ENCODE peak calls at places on chromosomes 11 and 22, in four cellular contexts. A, K, O and I are unnamed samples.

GRCh38 chr11:67482275-67482735 is 521 bp upstream of the AIP start:
- DNase-seq in O (no peak), K (no peak), A (no peak), I (no peak)

GRCh38 chr11:68314886-68315580 is 2.6 kb downstream of the LRP5 start:
- DNase-seq in O (no peak), A (peak), K (no peak), I (peak)

GRCh38 chr11:409600-410471 is 5.0 kb downstream of the SIGIRR start:
- DNase-seq in K (no peak), A (peak), O (no peak), I (peak)

GRCh38 chr11:62980133-62980760 is 4.5 kb downstream of the SLC22A6 start:
- DNase-seq in A (no peak), O (no peak), K (no peak), I (no peak)

GRCh38 chr22:45221201-45221600 is 19.5 kb downstream of the KIAA0930 start:
- DNase-seq in O (no peak), K (no peak), A (no peak), I (no peak)

GRCh38 chr22:19962909-19963806 is 21.5 kb upstream of the TXNRD2 start:
- DNase-seq in K (no peak), A (no peak), O (no peak), I (peak)

GRCh38 chr22:36087784-36088183 is 59.2 kb upstream of the RBFOX2 start:
- DNase-seq in O (no peak), A (no peak), K (no peak), I (no peak)

GRCh38 chr11:72226701-72227100 is 2.1 kb downstream of the INPPL1 start:
- DNase-seq in A (no peak), O (no peak), K (no peak), I (no peak)

GRCh38 chr11:106695506-106695905 is 322.8 kb downstream of the GUCY1A2 start:
- DNase-seq in O (no peak), A (no peak), K (no peak), I (no peak)

GRCh38 chr22:37630839-37631435 is 8.5 kb upstream of the SH3BP1 start:
- DNase-seq in K (no peak), A (no peak), O (no peak), I (peak)

GRCh38 chr11:131692151-131692550 is 321.7 kb downstream of the NTM start:
- DNase-seq in O (no peak), K (no peak), A (no peak), I (no peak)

GRCh38 chr11:79439893-79440450 is 858 bp downstream of the TENM4 start:
- DNase-seq in A (no peak), O (no peak), K (no peak), I (no peak)

GRCh38 chr22:22802346-22802970 is 85.2 kb upstream of the IGLL5 start:
- DNase-seq in A (no peak), O (peak), K (peak), I (no peak)

GRCh38 chr11:1436468-1437030 is 46.8 kb downstream of the BRSK2 start:
- DNase-seq in K (no peak), O (no peak), A (no peak), I (no peak)

GRCh38 chr11:6681949-6682348 is 1.2 kb downstream of the MRPL17 start:
- DNase-seq in K (no peak), O (no peak), A (no peak), I (no peak)

GRCh38 chr11:7524831-7525230 is 11.0 kb downstream of the PPFIBP2 start:
- DNase-seq in A (no peak), O (no peak), K (no peak), I (no peak)

GRCh38 chr11:116958246-116958645 is 120.8 kb upstream of the APOA1 start:
- DNase-seq in K (no peak), A (no peak), O (no peak), I (no peak)

GRCh38 chr11:72113170-72113808 is 794 bp upstream of the ANAPC15 start:
- DNase-seq in A (no peak), O (no peak), K (no peak), I (no peak)

GRCh38 chr11:132999519-132999918 is 532.8 kb downstream of the OPCML start:
- DNase-seq in K (no peak), A (no peak), O (no peak), I (no peak)

GRCh38 chr11:4185561-4185960 is 91.0 kb downstream of the RRM1 start:
- DNase-seq in O (no peak), A (no peak), K (no peak), I (no peak)

GRCh38 chr22:27195104-27195503 is 537.7 kb downstream of the MIAT start:
- DNase-seq in O (no peak), K (no peak), A (no peak), I (no peak)

GRCh38 chr11:62954478-62954877 is 30.3 kb downstream of the SLC22A6 start:
- DNase-seq in O (no peak), A (no peak), K (no peak), I (no peak)

GRCh38 chr11:64067257-64067993 is 31.7 kb downstream of the FLRT1 start:
- DNase-seq in A (no peak), K (no peak), O (no peak), I (no peak)

GRCh38 chr11:103927535-103927934 is 108.9 kb upstream of the DDI1 start:
- DNase-seq in O (no peak), A (no peak), K (no peak), I (no peak)

GRCh38 chr11:78688460-78688859 is 113.8 kb upstream of the NARS2 start:
- DNase-seq in A (no peak), K (no peak), O (no peak), I (no peak)

GRCh38 chr22:20211997-20212753 is 55.9 kb downstream of the RTN4R start:
- DNase-seq in A (no peak), K (no peak), O (no peak), I (no peak)

GRCh38 chr11:29293825-29294224 is 723.0 kb downstream of the KCNA4 start:
- DNase-seq in K (no peak), O (no peak), A (no peak), I (peak)

GRCh38 chr11:25890626-25891250 is 441.2 kb upstream of the ANO3 start:
- DNase-seq in A (no peak), O (no peak), K (no peak), I (no peak)

GRCh38 chr11:129591527-129591926 is 215.9 kb downstream of the BARX2 start:
- DNase-seq in O (no peak), A (no peak), K (no peak), I (no peak)

GRCh38 chr11:69326622-69327219 is 32.8 kb downstream of the MYEOV start:
- DNase-seq in O (no peak), K (no peak), A (no peak), I (no peak)